ENCODE peak calls at places on chromosomes 5 and 9, in four cellular contexts. B is mesendoderm, X is astrocyte of the hippocampus, M is AML-193. W is an unnamed sample.

GRCh38 chr5:60395712-60396329 is 304.1 kb downstream of the DEPDC1B start:
- DNase-seq in M (no peak), X (no peak), B (peak), W (no peak)

GRCh38 chr5:139523635-139524445 is 37.3 kb upstream of the UBE2D2 start:
- DNase-seq in X (peak), B (peak), M (no peak), W (no peak)

GRCh38 chr5:88143693-88144218 is 124.9 kb downstream of the TMEM161B start:
- DNase-seq in B (peak), X (no peak), M (no peak), W (no peak)

GRCh38 chr5:103464801-103465484 is 97.6 kb downstream of the NUDT12 start:
- DNase-seq in M (no peak), X (no peak), B (peak), W (no peak)

GRCh38 chr5:94021246-94021645 is 279.8 kb upstream of the POU5F2 start:
- DNase-seq in X (peak), B (no peak), M (no peak), W (peak)

GRCh38 chr9:35932732-35933131 is 23.4 kb downstream of the SPAAR start:
- DNase-seq in X (no peak), M (no peak), B (no peak), W (no peak)

GRCh38 chr5:54909911-54910870 is 75.2 kb downstream of the ESM1 start:
- DNase-seq in M (no peak), X (peak), B (no peak), W (no peak)

GRCh38 chr5:31771500-31771899 is 132.6 kb downstream of the PDZD2 start:
- DNase-seq in B (no peak), X (no peak), M (no peak), W (no peak)

GRCh38 chr5:125497651-125498050 is 751.2 kb upstream of the ZNF608 start:
- DNase-seq in B (no peak), M (no peak), X (no peak), W (no peak)

GRCh38 chr9:27436234-27436633 is 87.9 kb upstream of the IFNK start:
- DNase-seq in X (peak), M (no peak), B (no peak), W (no peak)

GRCh38 chr5:59346514-59346913 is 547.0 kb downstream of the PDE4D start:
- DNase-seq in M (no peak), B (no peak), X (no peak), W (no peak)

GRCh38 chr9:122403381-122404002 is 32.7 kb downstream of the PTGS1 start:
- DNase-seq in B (no peak), M (no peak), X (no peak), W (no peak)

GRCh38 chr9:14935099-14935710 is 25.0 kb upstream of the FREM1 start:
- DNase-seq in M (no peak), X (peak), B (no peak), W (no peak)

GRCh38 chr9:137064027-137064879 is 6.1 kb downstream of the SAPCD2 start:
- DNase-seq in X (peak), B (no peak), M (peak), W (peak)

GRCh38 chr5:109315245-109315644 is 94.5 kb downstream of the PJA2 start:
- DNase-seq in X (no peak), B (no peak), M (no peak), W (no peak)

GRCh38 chr9:12718482-12719026 is 25.4 kb downstream of the TYRP1 start:
- DNase-seq in X (peak), M (no peak), B (peak), W (no peak)

GRCh38 chr9:119026120-119026519 is 343.1 kb downstream of the BRINP1 start:
- DNase-seq in B (peak), X (peak), M (no peak), W (no peak)

GRCh38 chr5:14615365-14615764 is 33.8 kb downstream of the OTULINL start:
- DNase-seq in M (no peak), X (no peak), B (no peak), W (no peak)

GRCh38 chr9:104900871-104901270 is 27.1 kb downstream of the ABCA1 start:
- DNase-seq in M (no peak), B (peak), X (no peak), W (no peak)

GRCh38 chr9:120344230-120344629 is 235.7 kb downstream of the CDK5RAP2 start:
- DNase-seq in M (no peak), X (peak), B (no peak), W (peak)

W was measured in RKO.